ENCODE peak calls at places on chromosomes 4 and X, in five cellular contexts. A is AG04450; U is psoas muscle; S is esophagus squamous epithelium; C is CD8-positive, alpha-beta T cell. F is an unnamed sample.

GRCh38 chrX:153744210-153745066 is 19.6 kb upstream of the PLXNB3 start:
- DNase-seq in A (no peak), U (peak), S (no peak), C (no peak), F (peak)

GRCh38 chr4:139553751-139554670 is 2.0 kb downstream of the SETD7 start:
- DNase-seq in A (no peak), U (no peak), S (no peak), C (no peak), F (no peak)

GRCh38 chr4:150782311-150782710 is 200.4 kb downstream of the MAB21L2 start:
- DNase-seq in A (no peak), U (no peak), S (no peak), C (no peak), F (no peak)

GRCh38 chrX:66635360-66635759 is 3.5 kb downstream of the EDA2R start:
- DNase-seq in A (peak), U (no peak), S (no peak), C (no peak), F (no peak)

GRCh38 chr4:1371831-1372165 is 24.8 kb downstream of the UVSSA start:
- DNase-seq in A (no peak), U (no peak), S (no peak), C (no peak), F (no peak)

GRCh38 chr4:25633541-25633940 is 22.1 kb upstream of the SLC34A2 start:
- DNase-seq in A (no peak), U (no peak), S (no peak), C (no peak), F (no peak)

GRCh38 chr4:166091146-166091545 is 218.1 kb downstream of the TLL1 start:
- DNase-seq in A (no peak), U (no peak), S (no peak), C (no peak), F (no peak)

GRCh38 chr4:109027016-109027500 is 264.2 kb upstream of the ETNPPL start:
- DNase-seq in A (no peak), U (no peak), S (no peak), C (no peak), F (no peak)

GRCh38 chr4:138310991-138311390 is 68.8 kb upstream of the SLC7A11 start:
- DNase-seq in A (no peak), U (no peak), S (no peak), C (no peak), F (no peak)

GRCh38 chrX:53084863-53085262 is 2.7 kb downstream of the TSPYL2 start:
- DNase-seq in A (no peak), U (no peak), S (no peak), C (no peak), F (no peak)

GRCh38 chrX:131305926-131306325 is 16.8 kb upstream of the IGSF1 start:
- DNase-seq in A (no peak), U (no peak), S (no peak), C (no peak), F (no peak)

GRCh38 chr4:35325908-35326453 is 918.3 kb downstream of the ARAP2 start:
- DNase-seq in A (no peak), U (no peak), S (no peak), C (no peak), F (no peak)

GRCh38 chr4:62324215-62324614 is 1124.1 kb downstream of the ADGRL3 start:
- DNase-seq in A (no peak), U (no peak), S (no peak), C (no peak), F (no peak)

GRCh38 chr4:92387459-92388069 is 83.8 kb downstream of the GRID2 start:
- DNase-seq in A (peak), U (no peak), S (no peak), C (no peak), F (no peak)

DNA sequence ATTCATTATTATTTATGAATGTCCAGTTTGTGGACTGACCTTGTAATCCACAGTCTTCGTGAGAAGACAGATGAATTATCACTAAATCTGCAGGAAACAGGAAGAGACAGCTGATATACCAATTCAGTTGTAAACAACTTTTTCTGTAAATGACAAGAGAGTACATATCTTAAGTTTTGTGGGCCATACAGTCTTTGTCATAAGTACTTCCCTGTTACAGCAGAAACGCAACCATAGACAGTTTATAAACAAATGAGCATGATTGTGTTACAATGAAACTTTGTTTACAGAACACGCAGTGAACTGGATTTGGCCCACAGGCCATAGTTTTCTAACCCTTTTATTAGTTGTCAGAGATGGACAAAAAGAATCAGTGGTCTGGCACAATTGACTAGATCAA is 443.4 kb downstream of the PDGFC start:
- DNase-seq in A (no peak), U (no peak), S (no peak), C (no peak), F (no peak)
- H3K27ac ChIP-seq in A (no peak), U (no peak), S (no peak), C (no peak), F (no peak)

GRCh38 chrX:19866626-19867410 is 20.6 kb downstream of the SH3KBP1 start:
- DNase-seq in A (no peak), U (no peak), S (no peak), C (no peak), F (no peak)
- H3K27ac ChIP-seq in A (peak), U (no peak), S (peak), C (no peak), F (no peak)

GRCh38 chr4:118338981-118339765 is 13.6 kb downstream of the PRSS12 start:
- DNase-seq in A (peak), U (no peak), S (no peak), C (no peak), F (no peak)
- H3K27ac ChIP-seq in A (peak), U (no peak), S (no peak), C (no peak), F (no peak)

GRCh38 chrX:118652717-118653116 is 74.7 kb upstream of the IL13RA1 start:
- DNase-seq in A (no peak), U (no peak), S (no peak), C (no peak), F (no peak)
- H3K27ac ChIP-seq in A (no peak), U (no peak), S (peak), C (no peak), F (no peak)

DNA sequence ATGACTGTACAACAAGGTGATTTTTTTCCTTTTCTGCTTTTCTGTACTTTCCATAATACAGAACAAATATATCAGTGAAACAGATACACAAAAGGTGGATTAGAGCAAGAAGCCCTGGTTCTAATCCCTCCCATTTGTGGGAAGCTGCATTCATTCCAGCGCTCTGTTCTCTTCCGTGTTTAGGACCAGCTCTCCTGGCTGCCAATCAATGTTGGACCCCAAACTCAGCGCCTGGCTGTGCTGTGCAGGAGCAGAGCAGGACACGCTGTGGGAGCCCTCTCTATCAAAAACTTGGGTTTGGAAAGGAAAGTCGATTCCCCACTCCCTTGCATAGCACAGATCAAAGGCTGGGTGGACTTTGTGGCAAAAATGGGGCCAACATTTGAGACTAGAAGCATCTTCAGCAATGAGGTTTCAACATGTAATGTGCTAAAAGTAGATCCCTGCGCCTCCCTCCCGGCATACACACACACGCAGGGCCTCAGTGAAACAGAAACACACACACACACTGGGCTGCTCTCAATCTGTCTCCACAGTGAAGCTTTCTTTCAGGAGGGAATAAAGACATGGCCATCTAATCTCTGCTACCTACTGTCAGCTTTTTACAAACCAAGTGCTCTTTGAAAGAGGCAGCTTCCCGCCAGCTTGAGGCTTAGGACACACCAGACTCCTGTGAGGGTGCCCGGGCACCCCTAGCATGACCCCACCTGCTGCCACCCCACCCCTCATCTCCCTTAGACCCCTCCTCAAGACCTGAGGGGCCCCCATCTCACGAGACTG is 12.2 kb downstream of the WDR1 start:
- DNase-seq in A (no peak), U (no peak), S (no peak), C (no peak), F (no peak)
- H3K27ac ChIP-seq in A (peak), U (peak), S (peak), C (peak), F (peak)

GRCh38 chr4:16721618-16722291 is 176.7 kb downstream of the LDB2 start:
- DNase-seq in A (peak), U (no peak), S (no peak), C (no peak), F (no peak)
- H3K27ac ChIP-seq in A (no peak), U (no peak), S (no peak), C (no peak), F (no peak)

GRCh38 chr4:2413821-2414610 is 4.4 kb downstream of the ZFYVE28 start:
- DNase-seq in A (no peak), U (no peak), S (no peak), C (no peak), F (peak)

GRCh38 chr4:2412534-2412884 is 5.9 kb downstream of the ZFYVE28 start:
- DNase-seq in A (no peak), U (no peak), S (no peak), C (peak), F (peak)

GRCh38 chr4:2415213-2415612 is 3.2 kb downstream of the ZFYVE28 start:
- DNase-seq in A (no peak), U (no peak), S (no peak), C (no peak), F (no peak)

GRCh38 chr4:2411786-2412510 is 6.5 kb downstream of the ZFYVE28 start:
- DNase-seq in A (no peak), U (no peak), S (no peak), C (no peak), F (no peak)

DNA sequence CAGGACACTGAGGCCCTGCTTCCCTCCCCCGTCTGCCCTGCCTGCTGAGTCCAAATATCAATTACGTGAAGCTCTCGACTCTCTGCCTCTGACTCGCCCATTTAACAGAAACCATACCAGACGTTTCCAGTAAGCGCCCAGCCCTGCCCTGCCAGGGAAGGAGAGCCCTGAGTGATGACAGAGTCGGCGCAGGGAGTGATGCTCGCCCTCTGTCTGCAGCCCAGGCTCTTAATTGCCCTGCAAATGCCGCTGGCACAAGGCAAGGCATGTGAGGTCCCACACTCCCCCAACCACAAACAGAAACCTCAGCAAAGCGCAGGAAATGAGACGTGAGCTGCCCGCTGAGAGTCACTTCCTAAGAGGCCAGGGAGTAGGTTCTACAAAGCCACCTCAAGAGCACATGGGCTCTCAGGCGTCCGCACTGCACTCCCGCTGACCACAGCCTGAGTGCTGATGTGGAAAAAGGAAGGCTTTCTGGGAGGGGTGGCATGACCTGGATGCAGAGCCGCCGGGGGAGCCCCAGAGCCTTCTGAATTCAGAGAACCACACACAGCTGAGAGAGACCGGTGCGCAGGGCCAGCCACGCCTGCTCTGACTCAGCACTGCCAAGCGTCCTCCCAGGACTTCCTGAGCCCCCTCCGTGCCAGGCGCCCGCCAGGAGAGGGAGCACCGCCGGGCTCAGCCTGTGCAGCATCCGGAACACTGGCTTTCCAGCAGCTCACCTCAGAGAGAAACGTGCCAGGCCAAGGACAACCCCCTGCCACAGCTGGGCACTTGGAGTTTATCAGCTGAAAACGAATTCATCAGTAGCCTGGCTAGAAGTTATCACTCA is 5.3 kb downstream of the ZFYVE28 start:
- DNase-seq in A (peak), U (peak), S (peak), C (peak), F (peak)
- H3K27ac ChIP-seq in A (no peak), U (peak), S (peak), C (peak), F (peak)

F was measured in CD4-positive, alpha-beta memory T cell.